ENCODE peak calls at places on chromosomes 1 and 21, in six cellular contexts. K, L, Y, B, H and G are unnamed samples.

GRCh38 chr1:85171721-85172120 is 29.1 kb downstream of the SYDE2 start:
- DNase-seq in B (no peak), Y (no peak), L (no peak), H (no peak), K (no peak), G (no peak)

GRCh38 chr1:54547601-54548388 is at the start of gene ACOT11:
- DNase-seq in B (peak; percentile 65), K (peak; percentile 24), Y (peak; percentile 55), H (no peak), L (no peak), G (peak; percentile 32)

GRCh38 chr1:109466440-109467300 is at the start of gene SYPL2:
- DNase-seq in K (peak; percentile 25), H (no peak), B (no peak), L (peak; percentile 90), Y (peak; percentile 39), G (peak; percentile 23)

GRCh38 chr1:171877711-171878110 is 36.4 kb downstream of the DNM3 start:
- DNase-seq in Y (no peak), L (no peak), K (no peak), B (no peak), H (no peak), G (no peak)

GRCh38 chr1:69791311-69791710 is 223.6 kb downstream of the LRRC7 start:
- DNase-seq in K (no peak), H (no peak), Y (peak; percentile 27), L (no peak), B (no peak), G (peak; percentile 2)

GRCh38 chr1:20785907-20786309 is 1.2 kb downstream of the HP1BP3 start:
- DNase-seq in B (no peak), H (peak; percentile 12), L (no peak), Y (peak; percentile 11), K (no peak), G (no peak)

GRCh38 chr1:29912413-29912812 is 676.1 kb downstream of the PTPRU start:
- DNase-seq in Y (peak; percentile 53), B (no peak), K (peak; percentile 51), H (no peak), L (no peak), G (no peak)

GRCh38 chr1:244854175-244854574 is 10.2 kb downstream of the HNRNPU start:
- DNase-seq in B (no peak), Y (no peak), L (no peak), K (no peak), H (no peak), G (no peak)

GRCh38 chr1:31980835-31981782 is 32.6 kb upstream of the KHDRBS1 start:
- DNase-seq in K (no peak), Y (no peak), H (no peak), B (no peak), L (no peak), G (no peak)

GRCh38 chr1:94258873-94259331 is 21.5 kb upstream of the ARHGAP29 start:
- DNase-seq in K (peak; percentile 29), Y (peak; percentile 86), L (no peak), B (peak; percentile 12), H (peak; percentile 85), G (peak; percentile 46)

GRCh38 chr1:168484083-168484482 is 59.7 kb downstream of the XCL2 start:
- DNase-seq in B (no peak), Y (no peak), K (no peak), L (no peak), H (no peak), G (no peak)

GRCh38 chr1:25936940-25937339 is 30.7 kb upstream of the STMN1 start:
- DNase-seq in B (no peak), Y (no peak), K (no peak), L (no peak), H (no peak), G (no peak)

GRCh38 chr1:152029144-152029936 is 7.5 kb downstream of the S100A11 start:
- DNase-seq in Y (peak; percentile 50), L (no peak), K (no peak), H (peak; percentile 35), B (no peak), G (no peak)

GRCh38 chr1:150441121-150441520 is 46.1 kb upstream of the TARS2 start:
- DNase-seq in Y (no peak), H (no peak), K (no peak), L (no peak), B (no peak), G (no peak)

GRCh38 chr1:182809414-182809957 is 19.9 kb downstream of the NPL start:
- DNase-seq in B (no peak), Y (no peak), L (no peak), H (no peak), K (no peak), G (no peak)

GRCh38 chr1:107538502-107538901 is 397.7 kb downstream of the NTNG1 start:
- DNase-seq in Y (no peak), H (no peak), L (no peak), B (no peak), K (no peak), G (no peak)

GRCh38 chr1:36436820-36437219 is 13.4 kb downstream of the OSCP1 start:
- DNase-seq in Y (no peak), K (peak; percentile 65), B (no peak), H (peak; percentile 67), L (no peak), G (no peak)

GRCh38 chr1:116667577-116668105 is at the start of gene IGSF3:
- DNase-seq in H (peak; percentile 74), K (peak; percentile 64), B (peak; percentile 10), Y (peak; percentile 20), L (peak; percentile 91), G (peak; percentile 41)

GRCh38 chr1:4072754-4073153 is 172.7 kb upstream of the C1orf174 start:
- DNase-seq in K (no peak), H (no peak), B (no peak), L (no peak), Y (no peak), G (no peak)

GRCh38 chr1:22057861-22058260 is 5.4 kb downstream of the CDC42 start:
- DNase-seq in L (no peak), Y (no peak), K (no peak), B (no peak), H (no peak), G (no peak)

GRCh38 chr21:14318598-14318997 is 64.3 kb downstream of the HSPA13 start:
- DNase-seq in H (no peak), B (no peak), Y (no peak), K (no peak), L (no peak), G (no peak)

GRCh38 chr1:20343149-20343936 is 52.7 kb downstream of the VWA5B1 start:
- DNase-seq in H (peak; percentile 40), B (no peak), K (no peak), Y (no peak), L (peak; percentile 55), G (no peak)

GRCh38 chr1:211648336-211648735 is 27.1 kb downstream of the NEK2 start:
- DNase-seq in Y (no peak), L (no peak), H (peak; percentile 70), B (peak; percentile 47), K (peak; percentile 63), G (no peak)

GRCh38 chr1:151371744-151372410 is 628 bp downstream of the SELENBP1 start:
- DNase-seq in H (peak; percentile 42), K (peak; percentile 24), L (peak; percentile 22), B (no peak), Y (peak; percentile 76), G (no peak)

GRCh38 chr1:1775364-1776226 is 2.7 kb downstream of the NADK start:
- DNase-seq in Y (no peak), H (no peak), K (no peak), B (no peak), L (no peak), G (no peak)

GRCh38 chr1:31798433-31799195 is 17.2 kb downstream of the SPOCD1 start:
- DNase-seq in H (peak; percentile 94), K (peak; percentile 56), L (no peak), B (peak; percentile 87), Y (peak; percentile 97), G (peak; percentile 67)

GRCh38 chr1:228379666-228380065 is 27.0 kb downstream of the TRIM11 start:
- DNase-seq in K (no peak), L (no peak), Y (no peak), H (no peak), B (no peak), G (no peak)

GRCh38 chr1:192867180-192867579 is 58.3 kb downstream of the RGS2 start:
- DNase-seq in Y (no peak), L (no peak), B (no peak), K (no peak), H (no peak), G (no peak)

GRCh38 chr1:108041360-108042143 is 76.6 kb upstream of the VAV3 start:
- DNase-seq in H (no peak), Y (no peak), B (no peak), K (no peak), L (no peak), G (no peak)